ENCODE peak calls at places on chromosomes 5 and 9, in nine cellular contexts. K, M, V, U, J, N, Y, F and I are unnamed samples.

GRCh38 chr9:88593537-88594185 is 58.7 kb downstream of the NXNL2 start:
- DNase-seq in N (peak), K (peak), M (peak), U (no peak), J (peak), V (peak), Y (peak), F (peak), I (peak)

GRCh38 chr5:142978726-142979125 is 208.5 kb downstream of the ARHGAP26 start:
- DNase-seq in J (no peak), M (no peak), F (no peak), V (peak), N (peak), Y (no peak), U (no peak), K (no peak), I (no peak)

GRCh38 chr9:128992995-128993394 is 35.1 kb downstream of the SH3GLB2 start:
- DNase-seq in M (no peak), N (peak), V (peak), F (peak), K (peak), J (no peak), Y (no peak), U (peak), I (no peak)

GRCh38 chr9:84773023-84773422 is 103.5 kb downstream of the NTRK2 start:
- DNase-seq in V (peak), Y (no peak), N (peak), J (no peak), K (peak), U (no peak), F (no peak), M (no peak), I (no peak)

GRCh38 chr9:129245276-129245675 is 67.2 kb upstream of the IER5L start:
- DNase-seq in M (no peak), J (no peak), F (peak), V (peak), N (peak), U (peak), K (no peak), Y (no peak), I (peak)

GRCh38 chr9:99851028-99851822 is 29.5 kb downstream of the NR4A3 start:
- DNase-seq in V (no peak), M (peak), F (no peak), N (no peak), U (no peak), Y (no peak), K (no peak), J (no peak), I (no peak)

GRCh38 chr5:175867587-175868347 is 3.6 kb upstream of the CPLX2 start:
- DNase-seq in F (no peak), N (no peak), V (no peak), K (no peak), M (no peak), Y (peak), J (no peak), U (no peak), I (no peak)

GRCh38 chr5:68711311-68712200 is 382.3 kb upstream of the SLC30A5 start:
- DNase-seq in K (peak), M (peak), F (no peak), U (peak), N (no peak), V (no peak), Y (no peak), J (peak), I (no peak)

GRCh38 chr9:36748322-36748899 is 175.7 kb downstream of the MELK start:
- DNase-seq in N (peak), K (peak), Y (peak), V (peak), M (no peak), U (no peak), F (peak), J (no peak), I (peak)

GRCh38 chr9:90608141-90608540 is 34.5 kb downstream of the DIRAS2 start:
- DNase-seq in F (no peak), V (no peak), Y (no peak), U (no peak), N (no peak), J (no peak), M (no peak), K (no peak), I (no peak)

GRCh38 chr5:43171441-43171840 is 20.6 kb upstream of the NIM1K start:
- DNase-seq in U (no peak), M (no peak), N (no peak), V (no peak), K (no peak), J (no peak), F (no peak), Y (no peak), I (no peak)

GRCh38 chr9:128927731-128928411 is 7.1 kb downstream of the PHYHD1 start:
- DNase-seq in V (peak), M (peak), F (peak), J (peak), Y (peak), K (peak), U (no peak), N (no peak), I (peak)

GRCh38 chr5:134003957-134004625 is 684 bp downstream of the VDAC1 start:
- DNase-seq in K (peak), U (no peak), N (no peak), Y (no peak), V (peak), J (peak), F (peak), M (no peak), I (peak)

GRCh38 chr9:110712955-110713354 is 44.4 kb downstream of the MUSK start:
- DNase-seq in J (no peak), F (no peak), N (no peak), K (peak), U (no peak), M (no peak), V (no peak), Y (no peak), I (no peak)

GRCh38 chr9:36461341-36461740 is 61.3 kb upstream of the RNF38 start:
- DNase-seq in M (no peak), Y (no peak), J (no peak), V (no peak), U (no peak), K (peak), F (peak), N (no peak), I (peak)

GRCh38 chr5:32136342-32136741 is 37.8 kb downstream of the GOLPH3 start:
- DNase-seq in K (no peak), M (no peak), Y (no peak), J (no peak), V (no peak), U (no peak), F (no peak), N (no peak), I (no peak)

GRCh38 chr5:173217626-173218397 is 17.2 kb downstream of the NKX2-5 start:
- DNase-seq in F (no peak), K (no peak), U (no peak), M (no peak), V (no peak), Y (no peak), J (no peak), N (peak), I (no peak)

GRCh38 chr9:99433555-99433954 is 211.5 kb downstream of the SEC61B start:
- DNase-seq in N (peak), M (peak), V (peak), J (peak), Y (peak), K (peak), F (peak), U (no peak), I (peak)

GRCh38 chr5:114458726-114459125 is 96.9 kb downstream of the KCNN2 start:
- DNase-seq in Y (no peak), N (no peak), V (no peak), U (no peak), K (no peak), M (no peak), J (no peak), F (no peak), I (no peak)

GRCh38 chr9:134061688-134062371 is 6.0 kb downstream of the BRD3 start:
- DNase-seq in J (no peak), F (no peak), M (no peak), V (no peak), Y (no peak), U (no peak), K (no peak), N (no peak), I (no peak)

GRCh38 chr5:94397508-94397907 is 220.9 kb downstream of the KIAA0825 start:
- DNase-seq in Y (no peak), K (no peak), U (no peak), V (no peak), M (no peak), N (no peak), J (no peak), F (no peak), I (no peak)

GRCh38 chr9:107847977-107848376 is 358.4 kb upstream of the KLF4 start:
- DNase-seq in M (no peak), U (no peak), Y (no peak), V (peak), F (peak), J (no peak), N (peak), K (peak), I (peak)

GRCh38 chr5:155926011-155926410 is 401.0 kb upstream of the SGCD start:
- DNase-seq in U (no peak), K (no peak), F (no peak), N (no peak), V (no peak), Y (no peak), M (no peak), J (no peak), I (peak)

GRCh38 chr9:18890372-18890771 is 142.6 kb downstream of the SAXO1 start:
- DNase-seq in K (peak), V (peak), Y (no peak), F (peak), N (peak), M (peak), U (no peak), J (no peak), I (peak)

GRCh38 chr9:30630459-30630858 is 1754.0 kb upstream of the ACO1 start:
- DNase-seq in Y (no peak), J (no peak), U (no peak), N (no peak), V (no peak), K (no peak), F (no peak), M (no peak), I (no peak)

GRCh38 chr5:136020383-136021015 is 8.3 kb upstream of the TGFBI start:
- DNase-seq in U (no peak), V (peak), Y (peak), N (peak), F (peak), M (no peak), J (peak), K (peak), I (peak)

GRCh38 chr9:33884856-33885701 is 68.1 kb downstream of the UBE2R2 start:
- DNase-seq in J (no peak), Y (no peak), V (peak), U (no peak), K (peak), N (peak), F (peak), M (no peak), I (peak)

GRCh38 chr9:117021881-117022280 is 334.8 kb downstream of the TRIM32 start:
- DNase-seq in K (no peak), V (peak), Y (no peak), U (no peak), F (no peak), J (no peak), N (peak), M (no peak), I (no peak)
- TF ChIP-seq CTCF in K (no peak), V (no peak), Y (no peak), U (no peak), F (no peak), J (no peak), N (peak), M (no peak), I (no peak)

GRCh38 chr9:93954436-93955355 is at the start of gene BARX1:
- DNase-seq in U (no peak), F (no peak), K (no peak), N (no peak), V (no peak), M (no peak), Y (no peak), J (no peak), I (no peak)
- H3K4me3 ChIP-seq in U (no peak), F (no peak), K (peak), N (no peak), V (no peak), M (no peak), Y (peak), J (peak), I (no peak)

DNA sequence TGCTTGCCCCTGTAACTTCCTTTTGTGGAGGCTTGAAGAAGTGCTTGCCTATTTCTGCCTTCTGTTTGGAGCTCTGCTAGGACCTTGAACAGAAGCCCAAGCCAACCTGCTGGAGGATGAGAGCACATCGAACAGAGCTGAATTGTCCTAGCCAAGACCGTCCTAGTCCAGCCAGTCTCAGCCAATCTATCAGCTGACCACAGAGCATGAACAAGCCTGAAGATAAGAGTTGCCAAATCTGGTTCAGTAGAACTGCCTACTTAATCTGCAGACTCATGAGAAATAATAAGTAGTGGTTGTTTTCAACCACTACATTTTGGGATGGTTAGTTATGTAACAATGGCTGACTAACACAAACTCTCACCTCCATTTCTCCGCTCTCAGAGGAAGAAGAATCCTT is 4.4 kb upstream of the SNX2 start:
- DNase-seq in J (no peak), K (no peak), U (no peak), Y (no peak), N (no peak), M (no peak), V (no peak), F (peak), I (no peak)
- TF ChIP-seq CTCF in J (no peak), K (no peak), U (no peak), Y (no peak), N (no peak), M (no peak), V (no peak), F (no peak), I (no peak)

DNA sequence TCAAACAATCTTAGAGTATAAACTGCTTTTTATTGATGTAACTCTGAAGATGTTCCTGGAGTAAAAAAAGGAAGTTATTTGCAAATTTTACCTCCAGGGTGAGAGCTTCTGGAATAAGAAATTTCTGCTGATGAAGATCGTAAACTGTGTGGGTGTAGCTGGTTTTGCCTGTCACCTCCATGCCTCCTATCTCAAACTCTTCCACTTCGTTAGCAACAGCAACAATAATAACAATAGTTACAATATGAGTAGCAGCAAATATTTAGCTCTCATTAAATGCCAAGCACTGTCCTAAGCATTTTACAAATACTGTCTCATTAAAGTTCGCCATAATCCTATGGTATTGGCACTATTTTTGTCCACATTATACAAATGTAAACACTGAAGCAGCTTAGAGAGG is 57.9 kb downstream of the GCNT1 start:
- DNase-seq in V (no peak), K (no peak), F (no peak), M (no peak), N (no peak), Y (no peak), U (no peak), J (no peak), I (no peak)
- H3K4me3 ChIP-seq in V (no peak), K (no peak), F (no peak), M (no peak), N (no peak), Y (no peak), U (no peak), J (no peak), I (no peak)

GRCh38 chr9:120281665-120282064 is 298.3 kb downstream of the CDK5RAP2 start:
- DNase-seq in K (no peak), N (no peak), M (no peak), U (no peak), F (no peak), J (no peak), Y (no peak), V (no peak), I (no peak)
- TF ChIP-seq CTCF in K (no peak), N (no peak), M (no peak), U (no peak), F (no peak), J (no peak), Y (no peak), V (no peak), I (no peak)

DNA sequence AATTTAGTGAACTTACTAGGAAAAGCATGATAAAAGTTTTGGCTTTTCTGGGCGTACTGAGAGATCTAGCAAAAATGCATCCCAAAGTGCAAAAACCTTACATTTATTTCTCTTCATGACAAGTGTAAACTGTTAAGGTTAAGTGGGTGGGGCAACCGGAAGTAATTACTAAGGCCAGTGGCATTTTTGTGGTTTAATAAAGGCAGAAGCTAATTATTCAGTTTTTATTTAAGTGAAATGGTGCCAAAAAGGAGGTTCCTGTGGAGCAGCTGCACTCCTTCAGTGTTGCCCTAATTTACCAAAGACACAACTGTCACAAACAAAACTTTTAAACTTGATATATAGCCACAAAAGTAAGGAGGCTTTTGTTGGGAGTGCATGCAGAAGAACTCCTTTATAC is 81.6 kb downstream of the NDUFS4 start:
- DNase-seq in J (no peak), U (no peak), N (peak), M (no peak), K (peak), F (peak), Y (no peak), V (peak), I (peak)
- H3K4me3 ChIP-seq in J (no peak), U (no peak), N (no peak), M (no peak), K (no peak), F (no peak), Y (no peak), V (no peak), I (no peak)

GRCh38 chr5:140266471-140267200 is 36.3 kb downstream of the PFDN1 start:
- DNase-seq in Y (no peak), M (no peak), U (no peak), N (no peak), V (no peak), K (no peak), J (no peak), F (no peak), I (no peak)
- TF ChIP-seq CTCF in Y (no peak), M (no peak), U (no peak), N (no peak), V (no peak), K (no peak), J (no peak), F (no peak), I (no peak)

GRCh38 chr5:57179262-57179960 is 5.6 kb downstream of the GPBP1 start:
- DNase-seq in M (no peak), J (no peak), K (no peak), V (no peak), F (no peak), U (no peak), Y (no peak), N (no peak), I (no peak)
- H3K4me3 ChIP-seq in M (peak), J (peak), K (peak), V (peak), F (peak), U (peak), Y (no peak), N (peak), I (no peak)

DNA sequence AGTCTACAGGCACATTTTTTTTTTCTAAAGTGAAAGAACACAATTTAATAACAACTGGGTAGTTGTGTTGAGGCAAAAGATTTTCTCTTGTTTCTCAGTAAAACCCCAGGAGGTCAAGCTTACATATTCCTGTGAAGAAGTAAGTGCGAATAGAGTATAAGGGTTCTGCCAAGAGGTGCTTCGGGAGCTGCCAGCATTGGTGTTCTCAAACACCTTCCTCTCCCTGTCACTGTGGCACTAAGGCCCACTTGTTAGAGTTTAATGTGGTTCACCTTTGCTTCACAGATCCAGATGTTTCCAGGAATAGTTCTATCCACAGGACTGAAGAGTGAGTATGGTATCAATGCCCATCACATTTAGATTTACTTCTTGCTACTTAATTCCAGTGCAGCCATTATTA is 91.7 kb upstream of the C6 start:
- DNase-seq in U (no peak), Y (no peak), N (no peak), V (no peak), M (no peak), J (no peak), F (no peak), K (no peak), I (no peak)
- TF ChIP-seq CTCF in U (no peak), Y (no peak), N (no peak), V (no peak), M (no peak), J (no peak), F (no peak), K (no peak), I (no peak)